ENCODE peak calls at places on chromosomes 12 and 14, in seven cellular contexts. O is choroid plexus epithelial cell, Z is HTR-8/SVneo, X is type B pancreatic cell, C is NCI-H460, W is adipocyte, K is T-helper 2 cell. R is an unnamed sample.

GRCh38 chr14:68976160-68977067 is 2.7 kb downstream of the ACTN1 start:
- DNase-seq in O (peak; percentile 19), X (no peak), W (peak; percentile 72), C (no peak), Z (no peak), K (no peak), R (no peak)

GRCh38 chr14:90295870-90296516 is 35.7 kb downstream of the NRDE2 start:
- DNase-seq in O (peak; percentile 71), C (no peak), K (no peak), Z (no peak), X (no peak), W (peak; percentile 62), R (no peak)

GRCh38 chr14:56310643-56311042 is 192.4 kb downstream of the PELI2 start:
- DNase-seq in C (no peak), Z (no peak), O (peak; percentile 62), K (no peak), X (no peak), W (peak; percentile 19), R (no peak)

GRCh38 chr14:65413739-65414045 is 1.2 kb downstream of the FUT8 start:
- DNase-seq in Z (no peak), W (no peak), O (no peak), C (no peak), X (no peak), K (peak; percentile 0), R (no peak)

GRCh38 chr12:6635856-6636521 is at the start of gene LPAR5:
- DNase-seq in O (peak; percentile 44), K (no peak), Z (peak; percentile 59), X (no peak), C (no peak), W (no peak), R (no peak)

GRCh38 chr12:109735051-109735521 is 21.5 kb downstream of the FAM222A start:
- DNase-seq in O (no peak), W (no peak), K (no peak), X (no peak), C (no peak), Z (no peak), R (no peak)

GRCh38 chr12:15752780-15753179 is 36.4 kb downstream of the EPS8 start:
- DNase-seq in W (peak; percentile 25), O (peak; percentile 52), K (no peak), C (no peak), Z (no peak), X (no peak), R (no peak)

GRCh38 chr12:47811581-47812484 is 7.9 kb downstream of the HDAC7 start:
- DNase-seq in W (peak; percentile 72), K (no peak), O (peak; percentile 67), C (no peak), Z (no peak), X (no peak), R (peak; percentile 91)

GRCh38 chr14:92499216-92499615 is 14.4 kb upstream of the RIN3 start:
- DNase-seq in W (no peak), Z (no peak), X (no peak), O (no peak), K (no peak), C (no peak), R (peak; percentile 29)

GRCh38 chr12:114681149-114681849 is 2.7 kb downstream of the TBX3 start:
- DNase-seq in W (peak; percentile 65), K (no peak), O (peak; percentile 76), Z (no peak), X (no peak), C (no peak), R (no peak)

GRCh38 chr14:75886661-75887348 is 95.0 kb downstream of the TGFB3 start:
- DNase-seq in X (no peak), O (peak; percentile 81), K (no peak), C (no peak), W (peak; percentile 73), Z (no peak), R (no peak)

GRCh38 chr12:31342314-31342713 is 16.4 kb upstream of the SINHCAF start:
- DNase-seq in X (no peak), O (peak; percentile 5), Z (no peak), W (no peak), C (no peak), K (no peak), R (no peak)

GRCh38 chr12:98456583-98457573 is 58.5 kb upstream of the TMPO start:
- DNase-seq in O (peak; percentile 43), X (peak; percentile 73), K (no peak), W (peak; percentile 78), Z (peak; percentile 44), C (no peak), R (peak; percentile 76)

GRCh38 chr12:106342397-106343212 is 14.9 kb upstream of the POLR3B start:
- DNase-seq in O (peak; percentile 67), K (no peak), Z (no peak), C (peak; percentile 33), W (peak; percentile 90), X (no peak), R (peak; percentile 80)

GRCh38 chr14:23387916-23388882 is 11.4 kb downstream of the CMTM5 start:
- DNase-seq in C (no peak), W (no peak), Z (no peak), K (no peak), X (no peak), O (no peak), R (no peak)

GRCh38 chr12:127664901-127665300 is 602.1 kb upstream of the TMEM132C start:
- DNase-seq in X (no peak), K (no peak), W (no peak), O (no peak), Z (no peak), C (no peak), R (no peak)

GRCh38 chr14:61466905-61467280 is 145.5 kb downstream of the PRKCH start:
- DNase-seq in X (no peak), W (no peak), Z (no peak), O (no peak), C (no peak), K (no peak), R (no peak)

GRCh38 chr12:118302053-118302452 is 70.7 kb downstream of the TAOK3 start:
- DNase-seq in K (no peak), O (peak; percentile 50), Z (peak; percentile 8), C (no peak), X (no peak), W (peak; percentile 51), R (no peak)

GRCh38 chr14:53571589-53571988 is 385.0 kb downstream of the BMP4 start:
- DNase-seq in K (no peak), X (no peak), Z (no peak), O (no peak), C (no peak), W (peak; percentile 53), R (no peak)

GRCh38 chr14:101223147-101223546 is 319.6 kb upstream of the RTL1 start:
- DNase-seq in W (no peak), C (no peak), K (no peak), Z (no peak), O (no peak), X (no peak), R (no peak)

GRCh38 chr14:105275267-105275946 is 25.4 kb downstream of the BRF1 start:
- DNase-seq in C (no peak), W (peak; percentile 86), O (peak; percentile 81), K (no peak), X (no peak), Z (peak; percentile 60), R (no peak)